ENCODE peak calls at places on chromosomes 7 and 10, in seven cellular contexts. One of them, this sample, is unnamed.
A peak's percentile ranks its signal among the peaks of the same experiment; 100 is the strongest.

GRCh38 chr7:82044497-82045080 is 274.7 kb upstream of the HGF start:
- DNase-seq in activated CD8-positive, alpha-beta memory T cell treated with anti-CD3 and anti-CD28 coated beads, Interleukin-2, amount 50 U/mL, for 4 hours: no peak
- DNase-seq in activated T-helper 1 cell treated with anti-CD3 and anti-CD28 coated beads, Interleukin-2, amount 50 U/mL, for 16 hours: no peak
- DNase-seq in astrocyte of the spinal cord: peak; percentile 64
- DNase-seq in HuH-7: no peak
- DNase-seq in Right ventricle myocardium superior: no peak
- DNase-seq in KBM-7: peak; percentile 52
- DNase-seq in this sample: no peak

GRCh38 chr7:100208911-100209408 is 10.8 kb upstream of the PVRIG start:
- DNase-seq in activated CD8-positive, alpha-beta memory T cell treated with anti-CD3 and anti-CD28 coated beads, Interleukin-2, amount 50 U/mL, for 4 hours: no peak
- DNase-seq in activated T-helper 1 cell treated with anti-CD3 and anti-CD28 coated beads, Interleukin-2, amount 50 U/mL, for 16 hours: no peak
- DNase-seq in astrocyte of the spinal cord: no peak
- DNase-seq in HuH-7: no peak
- DNase-seq in Right ventricle myocardium superior: no peak
- DNase-seq in KBM-7: no peak
- DNase-seq in this sample: no peak

GRCh38 chr7:148773344-148773743 is 74.6 kb downstream of the CUL1 start:
- DNase-seq in activated CD8-positive, alpha-beta memory T cell treated with anti-CD3 and anti-CD28 coated beads, Interleukin-2, amount 50 U/mL, for 4 hours: peak; percentile 22
- DNase-seq in activated T-helper 1 cell treated with anti-CD3 and anti-CD28 coated beads, Interleukin-2, amount 50 U/mL, for 16 hours: no peak
- DNase-seq in astrocyte of the spinal cord: peak; percentile 77
- DNase-seq in HuH-7: no peak
- DNase-seq in Right ventricle myocardium superior: no peak
- DNase-seq in KBM-7: peak; percentile 89
- DNase-seq in this sample: no peak

GRCh38 chr7:89238156-89238555 is 442.6 kb upstream of the TEX47 start:
- DNase-seq in activated CD8-positive, alpha-beta memory T cell treated with anti-CD3 and anti-CD28 coated beads, Interleukin-2, amount 50 U/mL, for 4 hours: no peak
- DNase-seq in activated T-helper 1 cell treated with anti-CD3 and anti-CD28 coated beads, Interleukin-2, amount 50 U/mL, for 16 hours: no peak
- DNase-seq in astrocyte of the spinal cord: peak; percentile 55
- DNase-seq in HuH-7: no peak
- DNase-seq in Right ventricle myocardium superior: no peak
- DNase-seq in KBM-7: no peak
- DNase-seq in this sample: no peak

GRCh38 chr7:24199978-24200377 is 84.0 kb upstream of the NPY start:
- DNase-seq in activated CD8-positive, alpha-beta memory T cell treated with anti-CD3 and anti-CD28 coated beads, Interleukin-2, amount 50 U/mL, for 4 hours: no peak
- DNase-seq in activated T-helper 1 cell treated with anti-CD3 and anti-CD28 coated beads, Interleukin-2, amount 50 U/mL, for 16 hours: no peak
- DNase-seq in astrocyte of the spinal cord: no peak
- DNase-seq in HuH-7: no peak
- DNase-seq in Right ventricle myocardium superior: no peak
- DNase-seq in KBM-7: no peak
- DNase-seq in this sample: no peak

GRCh38 chr10:129192344-129193128 is 274.5 kb upstream of the MGMT start:
- DNase-seq in activated CD8-positive, alpha-beta memory T cell treated with anti-CD3 and anti-CD28 coated beads, Interleukin-2, amount 50 U/mL, for 4 hours: no peak
- DNase-seq in activated T-helper 1 cell treated with anti-CD3 and anti-CD28 coated beads, Interleukin-2, amount 50 U/mL, for 16 hours: no peak
- DNase-seq in astrocyte of the spinal cord: no peak
- DNase-seq in HuH-7: no peak
- DNase-seq in Right ventricle myocardium superior: peak; percentile 82
- DNase-seq in KBM-7: no peak
- DNase-seq in this sample: peak; percentile 54

GRCh38 chr10:92573091-92573797 is 649 bp downstream of the IDE start:
- DNase-seq in activated CD8-positive, alpha-beta memory T cell treated with anti-CD3 and anti-CD28 coated beads, Interleukin-2, amount 50 U/mL, for 4 hours: peak; percentile 38
- DNase-seq in activated T-helper 1 cell treated with anti-CD3 and anti-CD28 coated beads, Interleukin-2, amount 50 U/mL, for 16 hours: peak; percentile 5
- DNase-seq in astrocyte of the spinal cord: peak; percentile 46
- DNase-seq in HuH-7: peak; percentile 21
- DNase-seq in Right ventricle myocardium superior: no peak
- DNase-seq in KBM-7: peak; percentile 44
- DNase-seq in this sample: peak; percentile 52

GRCh38 chr7:101534873-101535272 is 94.2 kb downstream of the MYL10 start:
- DNase-seq in activated CD8-positive, alpha-beta memory T cell treated with anti-CD3 and anti-CD28 coated beads, Interleukin-2, amount 50 U/mL, for 4 hours: no peak
- DNase-seq in activated T-helper 1 cell treated with anti-CD3 and anti-CD28 coated beads, Interleukin-2, amount 50 U/mL, for 16 hours: no peak
- DNase-seq in astrocyte of the spinal cord: no peak
- DNase-seq in HuH-7: no peak
- DNase-seq in Right ventricle myocardium superior: peak; percentile 32
- DNase-seq in KBM-7: no peak
- DNase-seq in this sample: no peak

This sample was measured in Peyer's patch.